ENCODE peak calls at places on chromosome 5, in five cellular contexts. P, E, T, B and X are unnamed samples.

GRCh38 chr5:72452515-72453259 is 54.5 kb downstream of the ZNF366 start:
- DNase-seq in B (no peak), T (no peak), P (no peak), E (peak; percentile 41), X (peak; percentile 97)

GRCh38 chr5:56950626-56951130 is 1.2 kb downstream of the MIER3 start:
- DNase-seq in B (peak; percentile 57), P (peak; percentile 44), E (peak; percentile 70), T (peak; percentile 68), X (peak; percentile 64)

GRCh38 chr5:1180841-1181271 is 20.5 kb upstream of the SLC6A19 start:
- DNase-seq in P (no peak), T (no peak), E (no peak), B (no peak), X (no peak)

GRCh38 chr5:8557728-8558127 is 688.8 kb downstream of the MTRR start:
- DNase-seq in T (no peak), P (no peak), B (no peak), E (no peak), X (no peak)

GRCh38 chr5:150780180-150780692 is 1.7 kb downstream of the SMIM3 start:
- DNase-seq in T (no peak), P (no peak), B (no peak), E (no peak), X (peak; percentile 54)

GRCh38 chr5:80706835-80707447 is 52.2 kb upstream of the DHFR start:
- DNase-seq in T (no peak), P (no peak), E (no peak), B (no peak), X (no peak)

GRCh38 chr5:141876628-141877477 is 1.4 kb downstream of the PCDH1 start:
- DNase-seq in B (no peak), P (no peak), T (no peak), E (no peak), X (no peak)

GRCh38 chr5:180618830-180619562 is 27.7 kb upstream of the SCGB3A1 start:
- DNase-seq in T (no peak), B (no peak), P (no peak), E (peak; percentile 96), X (no peak)

GRCh38 chr5:115718853-115719252 is 93.0 kb upstream of the TMED7 start:
- DNase-seq in T (no peak), E (no peak), P (no peak), B (no peak), X (no peak)

GRCh38 chr5:150022163-150022540 is 21.6 kb downstream of the HMGXB3 start:
- DNase-seq in E (no peak), B (no peak), P (no peak), T (peak; percentile 57), X (no peak)

GRCh38 chr5:146103594-146103993 is 1.8 kb downstream of the PLAC8L1 start:
- DNase-seq in T (no peak), P (no peak), E (no peak), B (no peak), X (no peak)

GRCh38 chr5:36683821-36684434 is 77.5 kb downstream of the SLC1A3 start:
- DNase-seq in P (no peak), B (peak; percentile 82), E (no peak), T (no peak), X (peak; percentile 68)

GRCh38 chr5:21236104-21236503 is 1248.1 kb upstream of the CDH18 start:
- DNase-seq in B (no peak), E (no peak), P (no peak), T (no peak), X (no peak)

GRCh38 chr5:5551499-5551898 is 129.0 kb downstream of the ICE1 start:
- DNase-seq in B (no peak), E (no peak), P (no peak), T (no peak), X (no peak)

GRCh38 chr5:6349387-6349786 is 29.0 kb downstream of the MED10 start:
- DNase-seq in T (no peak), E (no peak), B (no peak), P (no peak), X (no peak)

GRCh38 chr5:62689599-62690368 is 111.2 kb downstream of the LRRC70 start:
- DNase-seq in T (no peak), P (no peak), E (no peak), B (no peak), X (no peak)

GRCh38 chr5:67799732-67800234 is 415.8 kb upstream of the PIK3R1 start:
- DNase-seq in E (no peak), T (no peak), P (no peak), B (no peak), X (no peak)

GRCh38 chr5:115869256-115869655 is 27.5 kb downstream of the AP3S1 start:
- DNase-seq in T (no peak), E (no peak), B (no peak), P (no peak), X (no peak)

GRCh38 chr5:96483878-96484277 is 50.8 kb upstream of the PCSK1 start:
- DNase-seq in T (peak; percentile 9), P (no peak), E (peak; percentile 63), B (no peak), X (peak; percentile 55)

GRCh38 chr5:107263387-107264003 is 407.2 kb downstream of the EFNA5 start:
- DNase-seq in P (no peak), T (no peak), E (no peak), B (no peak), X (no peak)

GRCh38 chr5:91229031-91229623 is 154.0 kb downstream of the ARRDC3 start:
- DNase-seq in P (no peak), B (no peak), T (no peak), E (no peak), X (no peak)

GRCh38 chr5:10151656-10152055 is 98.0 kb downstream of the ATPSCKMT start:
- DNase-seq in E (no peak), T (no peak), P (no peak), B (no peak), X (no peak)

GRCh38 chr5:85168474-85168873 is 783.8 kb upstream of the EDIL3 start:
- DNase-seq in E (no peak), B (no peak), T (no peak), P (no peak), X (no peak)

GRCh38 chr5:52859619-52860018 is 71.9 kb downstream of the ITGA1 start:
- DNase-seq in B (no peak), P (no peak), E (no peak), T (peak; percentile 52), X (peak; percentile 22)

GRCh38 chr5:67115238-67115637 is 81.4 kb downstream of the CD180 start:
- DNase-seq in T (no peak), E (no peak), P (no peak), B (no peak), X (no peak)

GRCh38 chr5:101894985-101895384 is 401.1 kb downstream of the SLCO4C1 start:
- DNase-seq in P (no peak), T (no peak), B (no peak), E (no peak), X (no peak)

GRCh38 chr5:158154226-158155005 is 295.5 kb upstream of the CLINT1 start:
- DNase-seq in T (peak; percentile 20), B (no peak), P (no peak), E (no peak), X (no peak)

GRCh38 chr5:68582284-68582683 is 366.7 kb downstream of the PIK3R1 start:
- DNase-seq in B (no peak), P (no peak), E (no peak), T (no peak), X (no peak)

GRCh38 chr5:53597894-53598293 is 37.5 kb downstream of the NDUFS4 start:
- DNase-seq in T (no peak), E (no peak), B (no peak), P (no peak), X (no peak)

GRCh38 chr5:43305948-43306563 is 7.2 kb downstream of the HMGCS1 start:
- DNase-seq in E (no peak), P (peak; percentile 10), B (peak; percentile 69), T (peak; percentile 23), X (no peak)

GRCh38 chr5:345404-346195 is 24.1 kb downstream of the AHRR start:
- DNase-seq in B (no peak), T (no peak), E (peak; percentile 64), P (no peak), X (no peak)

GRCh38 chr5:154202379-154203260 is 12.1 kb downstream of the GALNT10 start:
- DNase-seq in E (no peak), T (no peak), B (no peak), P (no peak), X (no peak)

GRCh38 chr5:33743089-33743488 is 148.7 kb downstream of the ADAMTS12 start:
- DNase-seq in B (no peak), T (no peak), P (no peak), E (no peak), X (peak; percentile 55)

GRCh38 chr5:27962201-27962600 is 923.8 kb upstream of the CDH9 start:
- DNase-seq in B (no peak), T (no peak), P (no peak), E (no peak), X (no peak)

GRCh38 chr5:41524174-41524573 is 13.8 kb upstream of the PLCXD3 start:
- DNase-seq in B (no peak), E (peak; percentile 34), T (no peak), P (no peak), X (no peak)

GRCh38 chr5:73273379-73274050 is 100.5 kb downstream of the TMEM174 start:
- DNase-seq in E (no peak), B (no peak), P (no peak), T (no peak), X (no peak)

GRCh38 chr5:8721536-8721935 is 824.3 kb downstream of the SEMA5A start:
- DNase-seq in E (no peak), T (no peak), B (no peak), P (no peak), X (no peak)